ENCODE peak calls at places on chromosomes 6 and 20, in five cellular contexts. One of them, this sample, is unnamed.

GRCh38 chr6:31940256-31940664 is 5.6 kb upstream of the CFB start:
- DNase-seq in fibroblast of lung: no peak
- DNase-seq in SJCRH30: no peak
- DNase-seq in sigmoid colon: no peak
- DNase-seq in prostate gland: no peak
- DNase-seq in this sample: peak; percentile 15

GRCh38 chr6:116255246-116255800 is 1.4 kb upstream of the TSPYL4 start:
- DNase-seq in prostate gland: no peak
- DNase-seq in SJCRH30: no peak
- DNase-seq in sigmoid colon: no peak
- DNase-seq in fibroblast of lung: peak; percentile 20
- DNase-seq in this sample: no peak

GRCh38 chr20:57652865-57653545 is 32.8 kb upstream of the ZBP1 start:
- DNase-seq in sigmoid colon: no peak
- DNase-seq in prostate gland: peak; percentile 5
- DNase-seq in SJCRH30: peak; percentile 4
- DNase-seq in fibroblast of lung: no peak
- DNase-seq in this sample: no peak

GRCh38 chr6:36301781-36302180 is 31.9 kb downstream of the PNPLA1 start:
- DNase-seq in sigmoid colon: no peak
- DNase-seq in SJCRH30: no peak
- DNase-seq in fibroblast of lung: no peak
- DNase-seq in prostate gland: no peak
- DNase-seq in this sample: no peak

GRCh38 chr6:115544765-115545409 is 515.8 kb downstream of the FRK start:
- DNase-seq in sigmoid colon: peak; percentile 58
- DNase-seq in fibroblast of lung: no peak
- DNase-seq in SJCRH30: no peak
- DNase-seq in prostate gland: no peak
- DNase-seq in this sample: no peak

GRCh38 chr6:33375143-33375649 is 16.4 kb upstream of the KIFC1 start:
- DNase-seq in sigmoid colon: peak; percentile 93
- DNase-seq in fibroblast of lung: peak; percentile 94
- DNase-seq in SJCRH30: no peak
- DNase-seq in prostate gland: peak; percentile 84
- DNase-seq in this sample: peak; percentile 85

GRCh38 chr6:64383277-64383676 is 747.7 kb downstream of the PHF3 start:
- DNase-seq in fibroblast of lung: no peak
- DNase-seq in prostate gland: no peak
- DNase-seq in SJCRH30: no peak
- DNase-seq in sigmoid colon: no peak
- DNase-seq in this sample: peak; percentile 2

GRCh38 chr6:147621280-147621679 is 112.8 kb downstream of the SAMD5 start:
- DNase-seq in fibroblast of lung: peak; percentile 93
- DNase-seq in sigmoid colon: no peak
- DNase-seq in prostate gland: no peak
- DNase-seq in SJCRH30: no peak
- DNase-seq in this sample: no peak

GRCh38 chr6:45626087-45626891 is 248.6 kb upstream of the SUPT3H start:
- DNase-seq in sigmoid colon: no peak
- DNase-seq in SJCRH30: no peak
- DNase-seq in fibroblast of lung: peak; percentile 78
- DNase-seq in prostate gland: no peak
- DNase-seq in this sample: peak; percentile 96

GRCh38 chr6:41428995-41429417 is 93.6 kb downstream of the NCR2 start:
- DNase-seq in prostate gland: no peak
- DNase-seq in sigmoid colon: peak; percentile 83
- DNase-seq in fibroblast of lung: peak; percentile 16
- DNase-seq in SJCRH30: no peak
- DNase-seq in this sample: peak; percentile 4

GRCh38 chr6:37106982-37107453 is 62.9 kb upstream of the PIM1 start:
- DNase-seq in fibroblast of lung: no peak
- DNase-seq in SJCRH30: no peak
- DNase-seq in prostate gland: no peak
- DNase-seq in sigmoid colon: no peak
- DNase-seq in this sample: no peak

GRCh38 chr6:16711551-16712249 is 49.6 kb downstream of the ATXN1 start:
- DNase-seq in fibroblast of lung: no peak
- DNase-seq in SJCRH30: no peak
- DNase-seq in sigmoid colon: no peak
- DNase-seq in prostate gland: no peak
- DNase-seq in this sample: peak; percentile 93

GRCh38 chr20:25148181-25148981 is 47.1 kb upstream of the ENTPD6 start:
- DNase-seq in fibroblast of lung: peak; percentile 50
- DNase-seq in sigmoid colon: peak; percentile 85
- DNase-seq in SJCRH30: no peak
- DNase-seq in prostate gland: peak; percentile 19
- DNase-seq in this sample: peak; percentile 12

GRCh38 chr6:95686858-95687257 is 109.5 kb downstream of the MANEA start:
- DNase-seq in SJCRH30: no peak
- DNase-seq in prostate gland: no peak
- DNase-seq in sigmoid colon: no peak
- DNase-seq in fibroblast of lung: no peak
- DNase-seq in this sample: no peak

GRCh38 chr6:32081168-32081624 is 27.9 kb downstream of the TNXB start:
- DNase-seq in SJCRH30: peak; percentile 75
- DNase-seq in fibroblast of lung: peak; percentile 84
- DNase-seq in prostate gland: no peak
- DNase-seq in sigmoid colon: peak; percentile 93
- DNase-seq in this sample: no peak

GRCh38 chr6:12296255-12296573 is 6.1 kb downstream of the EDN1 start:
- DNase-seq in sigmoid colon: no peak
- DNase-seq in SJCRH30: no peak
- DNase-seq in prostate gland: no peak
- DNase-seq in fibroblast of lung: peak; percentile 53
- DNase-seq in this sample: peak; percentile 86

GRCh38 chr6:14903176-14904088 is 342.4 kb upstream of the JARID2 start:
- DNase-seq in SJCRH30: no peak
- DNase-seq in prostate gland: no peak
- DNase-seq in fibroblast of lung: no peak
- DNase-seq in sigmoid colon: no peak
- DNase-seq in this sample: peak; percentile 68

GRCh38 chr6:129576456-129576855 is 133.5 kb downstream of the ARHGAP18 start:
- DNase-seq in fibroblast of lung: no peak
- DNase-seq in sigmoid colon: no peak
- DNase-seq in SJCRH30: no peak
- DNase-seq in prostate gland: no peak
- DNase-seq in this sample: no peak

GRCh38 chr20:23995905-23996666 is 7.5 kb upstream of the GGTLC1 start:
- DNase-seq in prostate gland: peak; percentile 43
- DNase-seq in sigmoid colon: no peak
- DNase-seq in SJCRH30: peak; percentile 29
- DNase-seq in fibroblast of lung: peak; percentile 51
- DNase-seq in this sample: peak; percentile 17

GRCh38 chr6:30198166-30199084 is 14.8 kb downstream of the TRIM26 start:
- DNase-seq in sigmoid colon: peak; percentile 59
- DNase-seq in fibroblast of lung: no peak
- DNase-seq in SJCRH30: no peak
- DNase-seq in prostate gland: no peak
- DNase-seq in this sample: no peak

GRCh38 chr6:145562771-145563615 is 172.3 kb downstream of the EPM2A start:
- DNase-seq in prostate gland: no peak
- DNase-seq in sigmoid colon: no peak
- DNase-seq in SJCRH30: no peak
- DNase-seq in fibroblast of lung: no peak
- DNase-seq in this sample: no peak

GRCh38 chr6:166490671-166491500 is 95.6 kb downstream of the RAMACL start:
- DNase-seq in sigmoid colon: peak; percentile 53
- DNase-seq in SJCRH30: peak; percentile 87
- DNase-seq in fibroblast of lung: peak; percentile 83
- DNase-seq in prostate gland: no peak
- DNase-seq in this sample: peak; percentile 33

GRCh38 chr6:131258816-131259476 is 123.7 kb downstream of the AKAP7 start:
- DNase-seq in prostate gland: no peak
- DNase-seq in fibroblast of lung: peak; percentile 15
- DNase-seq in SJCRH30: no peak
- DNase-seq in sigmoid colon: no peak
- DNase-seq in this sample: peak; percentile 52

GRCh38 chr20:64106435-64106961 is 867 bp downstream of the NPBWR2 start:
- DNase-seq in fibroblast of lung: no peak
- DNase-seq in SJCRH30: peak; percentile 2
- DNase-seq in prostate gland: no peak
- DNase-seq in sigmoid colon: peak; percentile 59
- DNase-seq in this sample: no peak

GRCh38 chr6:167118839-167119238 is 4.1 kb upstream of the CCR6 start:
- DNase-seq in fibroblast of lung: no peak
- DNase-seq in prostate gland: no peak
- DNase-seq in sigmoid colon: no peak
- DNase-seq in SJCRH30: no peak
- DNase-seq in this sample: no peak

GRCh38 chr6:9138856-9139426 is 703.6 kb upstream of the SLC35B3 start:
- DNase-seq in sigmoid colon: no peak
- DNase-seq in SJCRH30: no peak
- DNase-seq in fibroblast of lung: peak; percentile 65
- DNase-seq in prostate gland: no peak
- DNase-seq in this sample: no peak

GRCh38 chr6:25302677-25303128 is 23.5 kb downstream of the CARMIL1 start:
- DNase-seq in prostate gland: no peak
- DNase-seq in fibroblast of lung: peak; percentile 88
- DNase-seq in SJCRH30: no peak
- DNase-seq in sigmoid colon: no peak
- DNase-seq in this sample: peak; percentile 45

GRCh38 chr20:43960231-43960630 is 45.6 kb downstream of the TOX2 start:
- DNase-seq in fibroblast of lung: no peak
- DNase-seq in SJCRH30: no peak
- DNase-seq in sigmoid colon: no peak
- DNase-seq in prostate gland: no peak
- DNase-seq in this sample: no peak

GRCh38 chr6:31125586-31126363 is 5.5 kb upstream of the CDSN start:
- DNase-seq in fibroblast of lung: no peak
- DNase-seq in sigmoid colon: no peak
- DNase-seq in prostate gland: no peak
- DNase-seq in SJCRH30: no peak
- DNase-seq in this sample: peak; percentile 90

GRCh38 chr20:63044605-63045004 is 37.8 kb upstream of the BHLHE23 start:
- DNase-seq in sigmoid colon: no peak
- DNase-seq in prostate gland: no peak
- DNase-seq in fibroblast of lung: no peak
- DNase-seq in SJCRH30: no peak
- DNase-seq in this sample: no peak
- H3K27me3 ChIP-seq in sigmoid colon: peaks cover 71% of the 10 kb centered on the region
- H3K27me3 ChIP-seq in prostate gland: peaks cover 10% of the 10 kb centered on the region
- H3K27me3 ChIP-seq in fibroblast of lung: peaks cover 3% of the 10 kb centered on the region
- H3K27me3 ChIP-seq in SJCRH30: peaks cover 56% of the 10 kb centered on the region
- H3K27me3 ChIP-seq in this sample: peaks cover 2% of the 10 kb centered on the region

DNA sequence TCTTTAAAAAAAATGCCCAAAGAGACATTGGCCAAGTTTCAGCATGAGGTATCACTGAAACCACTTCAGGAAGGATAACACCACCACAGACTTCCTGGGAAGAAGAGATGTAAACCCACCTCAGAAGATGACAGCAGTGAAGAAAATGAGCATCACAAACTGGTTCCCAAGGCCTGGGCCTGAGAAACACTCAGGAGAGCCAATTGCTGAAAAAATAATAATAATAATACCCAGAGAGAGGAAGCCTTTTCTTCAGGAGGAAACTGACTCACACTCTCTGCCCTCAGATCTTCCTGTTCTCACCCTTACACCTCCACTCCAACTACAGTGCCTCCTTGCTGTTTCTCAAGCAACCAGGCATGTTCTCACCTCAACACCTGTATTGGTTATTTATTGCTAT is 68.1 kb upstream of the MAFB start:
- DNase-seq in sigmoid colon: no peak
- DNase-seq in SJCRH30: no peak
- DNase-seq in prostate gland: no peak
- DNase-seq in fibroblast of lung: no peak
- DNase-seq in this sample: peak; percentile 57
- H3K4me3 ChIP-seq in sigmoid colon: no peak overlapping the region
- H3K4me3 ChIP-seq in SJCRH30: no peak overlapping the region
- H3K4me3 ChIP-seq in prostate gland: no peak overlapping the region
- H3K4me3 ChIP-seq in fibroblast of lung: no peak overlapping the region
- H3K4me3 ChIP-seq in this sample: no peak overlapping the region

DNA sequence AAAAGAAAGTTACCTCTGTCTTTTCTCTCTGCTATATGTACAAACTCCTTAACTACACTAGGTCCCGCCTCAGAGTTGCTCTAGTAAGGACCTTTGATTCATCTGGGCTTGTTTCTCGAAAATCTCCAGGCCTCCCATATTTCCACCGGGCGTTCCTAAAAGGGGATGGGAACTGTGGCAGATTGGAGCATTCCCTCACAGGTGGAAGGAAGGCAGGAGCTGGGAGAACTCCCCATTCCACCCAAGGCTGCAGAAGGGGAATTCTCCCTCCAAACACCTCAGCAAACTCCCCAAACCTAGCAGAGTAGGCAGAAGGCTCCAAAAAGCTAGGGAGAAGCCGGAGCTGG is 1.6 kb upstream of the TFAP2A start:
- DNase-seq in SJCRH30: no peak
- DNase-seq in sigmoid colon: no peak
- DNase-seq in prostate gland: no peak
- DNase-seq in fibroblast of lung: no peak
- DNase-seq in this sample: no peak
- H3K27me3 ChIP-seq in SJCRH30: no peaks in the 10 kb centered on the region
- H3K27me3 ChIP-seq in sigmoid colon: peaks cover 99% of the 10 kb centered on the region
- H3K27me3 ChIP-seq in prostate gland: peaks cover 4% of the 10 kb centered on the region
- H3K27me3 ChIP-seq in fibroblast of lung: peaks cover 82% of the 10 kb centered on the region
- H3K27me3 ChIP-seq in this sample: no peaks in the 10 kb centered on the region

GRCh38 chr6:122122202-122122601 is 277.2 kb upstream of the HSF2 start:
- DNase-seq in prostate gland: no peak
- DNase-seq in sigmoid colon: no peak
- DNase-seq in SJCRH30: no peak
- DNase-seq in fibroblast of lung: no peak
- DNase-seq in this sample: no peak
- H3K4me3 ChIP-seq in prostate gland: no peak overlapping the region
- H3K4me3 ChIP-seq in sigmoid colon: no peak overlapping the region
- H3K4me3 ChIP-seq in SJCRH30: no peak overlapping the region
- H3K4me3 ChIP-seq in fibroblast of lung: no peak overlapping the region
- H3K4me3 ChIP-seq in this sample: no peak overlapping the region